ENCODE peak calls at places on chromosomes 11 and 22, in eight cellular contexts. U is osteoblast; F is CD4-positive, CD25-positive, alpha-beta regulatory T cell; J is stromal cell of bone marrow; K is Caco-2; N is stimulated activated CD8-positive, alpha-beta memory T cell treated with anti-CD3 and anti-CD28 coated beads, Interleukin-15, amount 100 ng/mL, for 4 hours; V is NCI-H1417 treated with DMSO at 0.1 percent for 48 hours; R is HS-5. A is an unnamed sample.

GRCh38 chr11:24046731-24047130 is 450.1 kb upstream of the LUZP2 start:
- DNase-seq in N (no peak), K (no peak), F (no peak), J (no peak), V (no peak), U (no peak), R (no peak), A (no peak)

GRCh38 chr11:104033134-104033533 is 3.3 kb upstream of the DDI1 start:
- DNase-seq in V (no peak), U (peak; percentile 46), J (no peak), K (peak; percentile 37), R (peak; percentile 45), F (no peak), N (no peak), A (no peak)

GRCh38 chr11:127106938-127107337 is 106.4 kb upstream of the KIRREL3 start:
- DNase-seq in R (no peak), U (no peak), F (no peak), N (no peak), J (no peak), K (no peak), V (no peak), A (no peak)

GRCh38 chr11:28690746-28691145 is 582.6 kb downstream of the METTL15 start:
- DNase-seq in F (no peak), K (no peak), V (no peak), R (no peak), N (no peak), U (no peak), J (no peak), A (no peak)

GRCh38 chr11:72832301-72833082 is 18.3 kb downstream of the ATG16L2 start:
- DNase-seq in R (no peak), N (no peak), F (no peak), U (peak; percentile 19), V (no peak), K (no peak), J (no peak), A (no peak)

GRCh38 chr22:23098718-23099524 is 28.6 kb downstream of the GNAZ start:
- DNase-seq in N (no peak), U (no peak), V (no peak), K (no peak), R (no peak), J (no peak), F (no peak), A (no peak)

GRCh38 chr11:2528301-2529050 is 83.7 kb downstream of the KCNQ1 start:
- DNase-seq in F (no peak), N (no peak), U (peak; percentile 63), K (no peak), V (no peak), R (no peak), J (no peak), A (no peak)

GRCh38 chr11:133790995-133791394 is 54.3 kb downstream of the SPATA19 start:
- DNase-seq in U (no peak), R (no peak), N (no peak), V (no peak), J (no peak), K (no peak), F (no peak), A (no peak)

GRCh38 chr11:35111171-35112055 is 27.6 kb upstream of the CD44 start:
- DNase-seq in J (peak; percentile 83), R (peak; percentile 88), U (peak; percentile 72), V (no peak), F (no peak), N (no peak), K (no peak), A (peak; percentile 22)

GRCh38 chr11:109967121-109967520 is 126.1 kb upstream of the ZC3H12C start:
- DNase-seq in U (no peak), F (no peak), R (no peak), N (no peak), J (no peak), V (no peak), K (no peak), A (no peak)

GRCh38 chr22:42921301-42921700 is 64.2 kb upstream of the ARFGAP3 start:
- DNase-seq in K (no peak), J (no peak), F (no peak), V (no peak), R (no peak), U (peak; percentile 25), N (no peak), A (no peak)

GRCh38 chr11:64141081-64141783 is 24.7 kb downstream of the MACROD1 start:
- DNase-seq in R (no peak), F (no peak), U (no peak), N (no peak), V (no peak), J (no peak), K (no peak), A (no peak)

GRCh38 chr11:44978961-44979331 is 28.3 kb upstream of the TP53I11 start:
- DNase-seq in K (peak; percentile 29), F (no peak), N (no peak), R (no peak), J (no peak), U (no peak), V (peak; percentile 83), A (no peak)

GRCh38 chr11:95692526-95693270 is 96.9 kb downstream of the FAM76B start:
- DNase-seq in J (no peak), V (no peak), N (no peak), K (no peak), F (no peak), R (no peak), U (no peak), A (no peak)

GRCh38 chr22:11598492-11599440 is 3929.2 kb upstream of the OR11H1 start:
- DNase-seq in F (no peak), U (peak; percentile 47), R (no peak), N (no peak), V (no peak), J (no peak), K (no peak), A (no peak)

GRCh38 chr11:34512810-34513673 is 552 bp downstream of the ELF5 start:
- DNase-seq in V (no peak), R (no peak), U (peak; percentile 84), N (no peak), K (peak; percentile 75), J (peak; percentile 10), F (no peak), A (peak; percentile 59)

A was measured in AML-193.